ENCODE peak calls at places on chromosome 4, in five cellular contexts. A is K562, W is SK-N-SH, M is HepG2, D is GM12878. T is an unnamed sample.

GRCh38 chr4:27429260-27429970 is 568.8 kb downstream of the STIM2 start:
- DNase-seq in A (no peak), W (no peak), M (no peak), D (no peak), T (no peak)

GRCh38 chr4:17103231-17103630 is 204.8 kb upstream of the LDB2 start:
- DNase-seq in A (no peak), W (no peak), M (no peak), D (no peak), T (no peak)

GRCh38 chr4:89838005-89838404 is 1.0 kb upstream of the SNCA start:
- DNase-seq in A (peak), W (peak), M (no peak), D (no peak), T (no peak)

GRCh38 chr4:183968931-183969330 is 63.8 kb downstream of the STOX2 start:
- DNase-seq in A (no peak), W (no peak), M (no peak), D (no peak), T (no peak)

GRCh38 chr4:147822128-147822527 is 90.2 kb downstream of the ARHGAP10 start:
- DNase-seq in A (no peak), W (no peak), M (peak), D (no peak), T (no peak)

GRCh38 chr4:126106658-126107057 is 791.9 kb downstream of the FAT4 start:
- DNase-seq in A (no peak), W (no peak), M (peak), D (no peak), T (peak)

GRCh38 chr4:81085291-81085690 is 54.8 kb downstream of the BMP3 start:
- DNase-seq in A (no peak), W (no peak), M (no peak), D (no peak), T (no peak)

GRCh38 chr4:110196206-110196870 is 2.1 kb downstream of the ELOVL6 start:
- DNase-seq in A (peak), W (peak), M (peak), D (no peak), T (no peak)

GRCh38 chr4:130238121-130238520 is 1142.2 kb downstream of the C4orf33 start:
- DNase-seq in A (no peak), W (no peak), M (no peak), D (no peak), T (no peak)

GRCh38 chr4:10983885-10984284 is 299.3 kb upstream of the CLNK start:
- DNase-seq in A (no peak), W (no peak), M (no peak), D (no peak), T (no peak)

GRCh38 chr4:161841759-161842158 is 322.0 kb downstream of the FSTL5 start:
- DNase-seq in A (no peak), W (no peak), M (no peak), D (no peak), T (no peak)

GRCh38 chr4:106032851-106033286 is 137.6 kb downstream of the NPNT start:
- DNase-seq in A (no peak), W (no peak), M (peak), D (no peak), T (no peak)

GRCh38 chr4:158020175-158020574 is 152.7 kb downstream of the GASK1B start:
- DNase-seq in A (no peak), W (no peak), M (peak), D (no peak), T (peak)

GRCh38 chr4:39205000-39205399 is 22.7 kb downstream of the WDR19 start:
- DNase-seq in A (no peak), W (peak), M (no peak), D (no peak), T (no peak)

GRCh38 chr4:102263024-102263787 is 82.1 kb downstream of the SLC39A8 start:
- DNase-seq in A (no peak), W (peak), M (peak), D (no peak), T (peak)

GRCh38 chr4:55398966-55399365 is 3.2 kb downstream of the TMEM165 start:
- DNase-seq in A (no peak), W (peak), M (peak), D (no peak), T (no peak)

GRCh38 chr4:173012608-173013007 is 156.0 kb upstream of the GALNT7 start:
- DNase-seq in A (no peak), W (no peak), M (no peak), D (no peak), T (no peak)

GRCh38 chr4:163693776-163694175 is 199.3 kb downstream of the TMA16 start:
- DNase-seq in A (no peak), W (no peak), M (no peak), D (no peak), T (no peak)

GRCh38 chr4:173334891-173335754 is 965 bp upstream of the HMGB2 start:
- DNase-seq in A (peak), W (peak), M (peak), D (peak), T (peak)

GRCh38 chr4:153933851-153934688 is 145.2 kb upstream of the SFRP2 start:
- DNase-seq in A (no peak), W (no peak), M (no peak), D (no peak), T (no peak)

GRCh38 chr4:105146286-105147219 is at the start of gene TET2:
- DNase-seq in A (peak), W (peak), M (peak), D (peak), T (peak)

GRCh38 chr4:154435895-154436294 is 55.7 kb downstream of the DCHS2 start:
- DNase-seq in A (no peak), W (no peak), M (no peak), D (no peak), T (no peak)

GRCh38 chr4:119549639-119550038 is 79.0 kb downstream of the PDE5A start:
- DNase-seq in A (no peak), W (no peak), M (no peak), D (no peak), T (no peak)

GRCh38 chr4:59223292-59223941 is 1976.7 kb upstream of the ADGRL3 start:
- DNase-seq in A (no peak), W (peak), M (no peak), D (no peak), T (no peak)

GRCh38 chr4:98262431-98262830 is 1.2 kb downstream of the RAP1GDS1 start:
- DNase-seq in A (no peak), W (no peak), M (no peak), D (no peak), T (no peak)

GRCh38 chr4:80361329-80361900 is 25.9 kb downstream of the CFAP299 start:
- DNase-seq in A (no peak), W (peak), M (peak), D (no peak), T (peak)

GRCh38 chr4:102585329-102585728 is 84.2 kb downstream of the NFKB1 start:
- DNase-seq in A (no peak), W (no peak), M (no peak), D (no peak), T (no peak)

GRCh38 chr4:127304356-127304755 is 328.4 kb upstream of the INTU start:
- DNase-seq in A (no peak), W (no peak), M (no peak), D (no peak), T (no peak)

GRCh38 chr4:38985363-38986065 is 46.7 kb downstream of the TMEM156 start:
- DNase-seq in A (no peak), W (no peak), M (no peak), D (no peak), T (no peak)

GRCh38 chr4:24855741-24856140 is 57.1 kb downstream of the CCDC149 start:
- DNase-seq in A (no peak), W (no peak), M (no peak), D (no peak), T (no peak)

GRCh38 chr4:8905236-8905772 is 33.7 kb upstream of the HMX1 start:
- DNase-seq in A (no peak), W (peak), M (no peak), D (no peak), T (no peak)

GRCh38 chr4:93199492-93199891 is 629.1 kb upstream of the ATOH1 start:
- DNase-seq in A (no peak), W (peak), M (peak), D (no peak), T (peak)

GRCh38 chr4:145177906-145178538 is 2.4 kb downstream of the OTUD4 start:
- DNase-seq in A (no peak), W (no peak), M (peak), D (no peak), T (no peak)

GRCh38 chr4:107866726-107867125 is 42.0 kb downstream of the SGMS2 start:
- DNase-seq in A (no peak), W (no peak), M (no peak), D (no peak), T (no peak)

GRCh38 chr4:107862658-107863057 is 37.9 kb downstream of the SGMS2 start:
- DNase-seq in A (no peak), W (no peak), M (peak), D (no peak), T (peak)

GRCh38 chr4:107863416-107863815 is 38.7 kb downstream of the SGMS2 start:
- DNase-seq in A (no peak), W (no peak), M (no peak), D (no peak), T (no peak)

GRCh38 chr4:107858158-107858742 is 33.5 kb downstream of the SGMS2 start:
- DNase-seq in A (no peak), W (no peak), M (no peak), D (no peak), T (no peak)

GRCh38 chr4:107863850-107864371 is 39.2 kb downstream of the SGMS2 start:
- DNase-seq in A (no peak), W (no peak), M (peak), D (no peak), T (peak)
- TF ChIP-seq ZBTB33 in A (no peak), W (no peak), M (no peak), D (no peak), T (no peak)

GRCh38 chr4:2695661-2696060 is 60.5 kb downstream of the TNIP2 start:
- DNase-seq in A (no peak), W (no peak), M (no peak), D (no peak), T (no peak)

GRCh38 chr4:2698504-2698903 is 57.6 kb downstream of the TNIP2 start:
- DNase-seq in A (no peak), W (no peak), M (no peak), D (no peak), T (no peak)

GRCh38 chr4:2697995-2698414 is 58.1 kb downstream of the TNIP2 start:
- DNase-seq in A (no peak), W (no peak), M (peak), D (no peak), T (no peak)

GRCh38 chr4:2694691-2695090 is 61.4 kb downstream of the TNIP2 start:
- DNase-seq in A (no peak), W (no peak), M (no peak), D (no peak), T (no peak)

GRCh38 chr4:2696423-2696822 is 59.7 kb downstream of the TNIP2 start:
- DNase-seq in A (no peak), W (no peak), M (no peak), D (peak), T (no peak)
- TF ChIP-seq POLR2AphosphoS5 in A (no peak), W (no peak), M (no peak), D (peak), T (no peak)

DNA sequence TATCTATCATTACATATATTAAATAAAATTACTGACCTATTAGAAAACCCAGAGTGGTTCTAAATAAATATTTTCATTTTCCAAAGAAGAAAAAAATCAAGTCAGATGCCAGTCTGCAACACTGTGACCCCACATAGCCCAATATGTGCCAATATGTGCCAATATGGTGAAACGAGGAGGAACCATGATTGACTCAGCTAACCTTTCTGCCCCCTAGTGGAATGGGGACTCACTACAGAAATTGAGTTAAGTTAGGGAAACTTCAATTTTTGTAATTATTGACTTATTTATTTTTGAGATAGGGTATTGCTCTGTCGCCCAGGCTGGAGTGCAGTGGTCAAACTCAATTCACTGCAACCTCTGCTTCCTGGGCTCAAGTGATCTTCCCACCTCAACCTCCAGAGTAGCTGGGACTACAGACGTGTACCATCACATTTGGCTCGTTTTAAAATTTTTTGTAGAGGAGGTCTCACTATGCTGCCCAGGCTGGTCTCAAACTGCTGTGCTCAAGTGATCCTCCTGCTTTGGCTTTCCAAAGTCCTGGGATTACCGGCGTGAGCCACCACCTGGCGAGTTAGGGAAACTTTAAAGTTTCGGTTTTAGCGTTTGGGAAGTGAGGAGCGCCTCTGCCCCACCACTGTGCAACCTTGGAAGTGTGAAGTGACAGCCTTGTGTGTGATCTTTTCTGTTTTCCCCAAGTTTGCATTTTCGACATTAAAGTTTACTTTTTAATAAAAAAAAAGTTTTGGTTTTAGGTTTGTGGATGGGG is 116.8 kb upstream of the SHISA3 start:
- DNase-seq in A (peak), W (peak), M (no peak), D (no peak), T (peak)
- TF ChIP-seq CTCF in A (peak), W (peak), M (peak), D (peak), T (peak)

GRCh38 chr4:152817331-152817730 is 37.6 kb downstream of the ARFIP1 start:
- DNase-seq in A (no peak), W (no peak), M (no peak), D (no peak), T (no peak)
- TF ChIP-seq ZBTB33 in A (no peak), W (no peak), M (no peak), D (no peak), T (no peak)

GRCh38 chr4:7128651-7129050 is 60.8 kb upstream of the GRPEL1 start:
- DNase-seq in A (no peak), W (no peak), M (no peak), D (no peak), T (no peak)
- TF ChIP-seq POLR2AphosphoS5 in A (no peak), W (no peak), M (no peak), D (no peak), T (no peak)

GRCh38 chr4:134756456-134756855 is 554.9 kb upstream of the PABPC4L start:
- DNase-seq in A (no peak), W (no peak), M (no peak), D (no peak), T (no peak)

GRCh38 chr4:134762053-134762452 is 560.5 kb upstream of the PABPC4L start:
- DNase-seq in A (no peak), W (peak), M (peak), D (no peak), T (no peak)
- TF ChIP-seq CTCF in A (no peak), W (peak), M (no peak), D (peak), T (no peak)

GRCh38 chr4:138953962-138954371 is 61.6 kb upstream of the NOCT start:
- DNase-seq in A (no peak), W (no peak), M (no peak), D (no peak), T (no peak)

GRCh38 chr4:138948918-138949317 is 66.7 kb upstream of the NOCT start:
- DNase-seq in A (no peak), W (no peak), M (no peak), D (no peak), T (no peak)

GRCh38 chr4:138949866-138950265 is 65.7 kb upstream of the NOCT start:
- DNase-seq in A (no peak), W (no peak), M (no peak), D (no peak), T (no peak)

GRCh38 chr4:138951764-138952163 is 63.8 kb upstream of the NOCT start:
- DNase-seq in A (no peak), W (no peak), M (no peak), D (no peak), T (no peak)

GRCh38 chr4:138952405-138952804 is 63.2 kb upstream of the NOCT start:
- DNase-seq in A (no peak), W (no peak), M (no peak), D (no peak), T (no peak)
- TF ChIP-seq ZBTB33 in A (no peak), W (no peak), M (no peak), D (no peak), T (no peak)